ENCODE peak calls at places on chromosomes 1 and 21, in five cellular contexts. F is fibroblast of lung, U is endothelial cell, N is tibial nerve, E is activated B cell treated with CpG ODN at 0.5 μM for 24 hours. Y is an unnamed sample.

GRCh38 chr1:17567582-17567981 is 28.1 kb downstream of the ARHGEF10L start:
- DNase-seq in E (no peak), N (no peak), F (peak; percentile 69), U (no peak), Y (no peak)

GRCh38 chr1:27689423-27690173 is 17.6 kb upstream of the IFI6 start:
- DNase-seq in E (no peak), F (peak; percentile 41), U (no peak), N (no peak), Y (no peak)

GRCh38 chr1:153783233-153784190 is 8.3 kb downstream of the SLC27A3 start:
- DNase-seq in U (peak; percentile 92), F (peak; percentile 92), E (peak; percentile 92), N (peak; percentile 81), Y (peak; percentile 91)

GRCh38 chr1:54795841-54796468 is 5.2 kb downstream of the TTC22 start:
- DNase-seq in E (no peak), F (no peak), N (no peak), U (no peak), Y (no peak)

GRCh38 chr1:25727819-25728286 is 72.1 kb upstream of the SELENON start:
- DNase-seq in F (peak; percentile 27), N (no peak), E (no peak), U (no peak), Y (no peak)

GRCh38 chr1:10825592-10825991 is 29.1 kb upstream of the CASZ1 start:
- DNase-seq in F (no peak), U (no peak), N (no peak), E (no peak), Y (no peak)

GRCh38 chr1:110237406-110238152 is 27.5 kb downstream of the KCNC4 start:
- DNase-seq in N (no peak), U (no peak), F (no peak), E (no peak), Y (no peak)

GRCh38 chr1:243548516-243548915 is 292.7 kb downstream of the SDCCAG8 start:
- DNase-seq in F (no peak), E (no peak), U (no peak), N (no peak), Y (no peak)

GRCh38 chr1:218217040-218217439 is 68.1 kb upstream of the RRP15 start:
- DNase-seq in F (no peak), N (no peak), E (no peak), U (no peak), Y (no peak)

GRCh38 chr1:54280652-54281051 is 80.7 kb downstream of the MRPL37 start:
- DNase-seq in E (no peak), U (no peak), F (peak; percentile 24), N (no peak), Y (no peak)

DNA sequence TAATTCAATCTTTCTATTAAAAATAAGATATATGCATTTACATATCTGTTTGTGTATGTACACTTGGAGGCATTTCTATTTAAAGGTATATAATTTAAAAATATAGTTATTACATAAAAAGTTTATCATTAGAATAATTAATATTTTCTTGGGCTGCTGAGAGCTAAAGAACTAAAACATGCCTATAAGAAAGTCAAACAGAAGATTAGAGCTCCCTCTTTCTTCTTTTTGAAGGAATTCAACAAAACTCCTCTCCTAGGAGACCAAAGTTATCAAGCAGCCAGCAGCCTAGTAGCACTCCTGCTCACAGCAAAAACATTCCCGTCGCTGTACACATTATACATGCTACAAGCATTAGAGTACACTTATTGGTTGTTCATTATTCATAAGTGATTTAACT is 216.5 kb downstream of the VAV3 start:
- DNase-seq in E (no peak), U (no peak), F (peak; percentile 46), N (no peak), Y (no peak)
- TF ChIP-seq CTCF in E (no peak), U (no peak), F (peak; percentile 21), N (no peak), Y (no peak)

GRCh38 chr1:23450894-23451293 is 26.3 kb upstream of the TCEA3 start:
- DNase-seq in F (no peak), E (no peak), U (no peak), N (no peak), Y (no peak)
- TF ChIP-seq CTCF in F (no peak), E (no peak), U (no peak), N (no peak), Y (no peak)

DNA sequence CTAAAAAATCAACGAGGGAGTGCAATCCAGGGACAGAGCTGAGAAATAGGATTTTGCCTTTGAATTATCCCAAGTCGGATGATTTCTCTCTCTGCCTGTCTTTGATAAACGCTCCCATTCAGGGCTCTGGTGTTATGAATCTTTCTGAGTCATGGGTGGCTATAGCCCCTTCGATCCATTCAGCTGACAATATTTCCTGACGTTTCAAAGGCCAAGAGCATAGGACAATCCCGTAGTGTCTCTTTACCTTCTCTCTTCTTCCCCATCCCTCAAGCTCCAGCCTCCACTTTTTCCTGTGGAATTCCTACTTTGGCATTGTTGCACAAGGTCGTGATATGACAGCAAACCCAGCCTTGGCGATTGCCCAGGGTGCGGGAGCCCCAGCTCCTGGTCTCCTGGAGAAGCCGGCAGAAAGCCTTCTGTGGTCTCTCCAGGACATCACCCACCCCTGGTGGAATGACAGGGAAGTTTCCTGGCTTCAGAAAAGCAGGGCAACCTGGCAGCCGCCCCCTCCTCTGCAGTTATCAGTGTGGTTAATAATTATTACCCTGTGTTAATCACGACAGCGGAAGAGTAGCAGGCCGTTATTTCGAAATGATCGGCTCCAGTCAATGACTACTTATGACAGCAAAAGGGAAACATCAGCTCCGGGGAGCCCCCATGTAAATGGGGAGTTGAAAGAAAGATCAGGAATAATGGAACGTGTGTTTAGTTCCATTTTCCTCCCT is 8.1 kb upstream of the PLXNA2 start:
- DNase-seq in N (no peak), U (no peak), F (peak; percentile 37), E (no peak), Y (no peak)
- TF ChIP-seq CTCF in N (peak; percentile 35), U (peak; percentile 34), F (peak; percentile 29), E (no peak), Y (no peak)

GRCh38 chr1:96513136-96513535 is 208.4 kb upstream of the PTBP2 start:
- DNase-seq in F (no peak), N (no peak), U (no peak), E (no peak), Y (no peak)

GRCh38 chr1:96510911-96511310 is 210.7 kb upstream of the PTBP2 start:
- DNase-seq in U (no peak), N (no peak), E (no peak), F (no peak), Y (no peak)

GRCh38 chr1:96509944-96510343 is 211.6 kb upstream of the PTBP2 start:
- DNase-seq in E (no peak), F (no peak), U (no peak), N (no peak), Y (no peak)

GRCh38 chr1:96509351-96509750 is 212.2 kb upstream of the PTBP2 start:
- DNase-seq in F (no peak), N (no peak), E (no peak), U (no peak), Y (no peak)

DNA sequence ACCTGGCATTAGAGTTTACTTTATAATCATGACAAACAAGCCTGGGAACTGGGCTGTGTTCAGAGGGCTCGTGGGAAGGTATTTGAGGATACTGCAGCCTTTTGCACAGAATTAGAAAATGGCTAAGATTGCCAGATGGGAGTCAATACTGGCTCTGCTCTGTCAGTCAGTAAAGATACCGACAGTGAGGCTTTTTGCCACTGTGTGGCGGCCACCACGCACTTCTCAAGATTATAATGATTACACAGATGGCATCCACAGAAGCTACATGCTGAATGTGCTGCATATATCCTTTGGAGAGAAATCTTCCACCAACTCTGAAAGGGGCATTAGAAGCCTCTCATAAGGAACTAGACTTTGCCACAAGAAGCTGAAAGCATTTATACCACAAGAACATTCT is 213.4 kb upstream of the PTBP2 start:
- DNase-seq in E (no peak), U (no peak), N (no peak), F (no peak), Y (no peak)
- TF ChIP-seq CTCF in E (no peak), U (no peak), N (no peak), F (no peak), Y (no peak)

DNA sequence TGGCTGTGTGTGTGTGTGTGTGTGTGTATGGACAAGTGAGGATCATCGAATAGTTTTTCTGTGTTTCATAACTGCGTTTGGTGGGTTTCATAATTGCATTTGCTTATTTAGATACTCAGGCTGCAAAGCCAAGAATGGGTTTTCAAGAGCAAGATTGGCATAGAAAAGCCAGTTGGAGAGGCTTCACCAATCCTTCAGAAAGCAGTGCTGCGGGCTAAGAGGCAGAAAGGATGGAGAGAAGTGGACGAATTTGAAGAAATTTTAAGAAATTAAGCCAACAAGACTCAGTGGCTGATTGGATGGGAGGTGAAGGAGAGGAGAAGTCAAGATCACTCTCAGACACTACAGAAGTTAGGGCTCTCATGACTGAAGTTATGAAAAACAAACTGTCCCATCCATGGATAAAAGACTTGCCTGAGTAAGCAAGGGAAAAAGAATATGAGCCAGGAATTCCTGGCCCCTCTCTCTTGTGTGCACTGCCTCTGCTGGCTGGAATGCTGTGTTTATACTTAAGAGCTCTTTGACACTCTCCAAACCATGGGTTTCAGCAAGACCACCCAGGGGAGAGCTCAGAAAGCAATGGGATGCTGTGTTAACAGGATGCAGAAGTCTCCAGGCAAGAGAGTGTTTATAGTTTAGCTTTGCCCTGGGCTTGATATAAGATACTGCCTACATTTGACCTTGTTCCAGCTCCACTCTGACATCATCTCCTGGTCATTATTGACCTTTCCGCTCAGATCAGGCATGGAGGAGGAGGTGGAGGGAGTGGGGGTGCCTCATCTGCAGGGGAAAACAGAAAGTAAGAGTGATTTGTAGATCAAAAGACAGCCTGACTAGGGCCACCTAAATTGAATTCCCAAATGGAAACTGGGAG is 232.0 kb upstream of the PLXNA2 start:
- DNase-seq in U (no peak), N (no peak), F (peak; percentile 51), E (no peak), Y (no peak)
- TF ChIP-seq CTCF in U (no peak), N (no peak), F (peak; percentile 14), E (no peak), Y (no peak)

GRCh38 chr1:185207980-185208602 is 51.1 kb downstream of the SWT1 start:
- DNase-seq in E (no peak), N (no peak), U (no peak), F (no peak), Y (no peak)

GRCh38 chr1:185208626-185209170 is 51.7 kb downstream of the SWT1 start:
- DNase-seq in E (no peak), N (no peak), F (no peak), U (no peak), Y (no peak)

GRCh38 chr1:185213086-185213485 is 56.1 kb downstream of the SWT1 start:
- DNase-seq in E (no peak), N (no peak), U (no peak), F (peak; percentile 4), Y (no peak)

DNA sequence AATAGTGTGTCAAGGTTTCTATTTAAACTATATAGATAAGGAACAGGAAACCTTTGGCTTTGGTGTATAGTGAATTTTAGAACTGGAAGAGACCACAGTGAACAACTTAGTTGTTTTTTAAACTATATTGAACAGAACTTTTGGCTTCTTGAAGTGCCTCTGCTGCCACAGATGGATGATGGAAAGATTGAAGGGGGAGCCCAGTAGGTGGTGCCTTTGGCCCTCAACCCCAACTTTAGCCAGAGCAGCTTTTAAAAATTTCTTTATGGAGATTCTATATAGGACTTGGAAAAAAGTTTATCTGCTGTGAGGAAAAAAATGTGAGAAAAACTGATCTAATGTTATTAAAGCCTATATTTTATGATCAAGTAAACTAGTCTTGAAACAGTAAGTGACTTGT is 50.2 kb downstream of the SWT1 start:
- DNase-seq in N (no peak), U (no peak), E (no peak), F (no peak), Y (no peak)
- TF ChIP-seq CTCF in N (no peak), U (no peak), E (no peak), F (no peak), Y (no peak)

GRCh38 chr21:40936771-40937261 is 89.9 kb upstream of the DSCAM start:
- DNase-seq in U (no peak), E (no peak), F (no peak), N (no peak), Y (no peak)
- TF ChIP-seq CTCF in U (no peak), E (no peak), F (no peak), N (no peak), Y (no peak)

GRCh38 chr1:213549982-213550381 is 437.8 kb upstream of the PROX1 start:
- DNase-seq in N (no peak), E (no peak), F (no peak), U (no peak), Y (no peak)
- TF ChIP-seq CTCF in N (no peak), E (no peak), F (no peak), U (no peak), Y (no peak)

Y was measured in natural killer cell.